ENCODE peak calls at places on chromosomes 11 and 22, in seven cellular contexts. Q is GM23338, C is OCI-LY7, W is coronary artery, E is Calu3, M is fibroblast of lung, V is neural crest cell. X is an unnamed sample.
A peak's percentile ranks its signal among the peaks of the same experiment; 100 is the strongest.

GRCh38 chr11:70913715-70914231 is 338.6 kb downstream of the SHANK2 start:
- DNase-seq in W (no peak), E (peak; percentile 37), Q (peak; percentile 74), C (no peak), V (no peak), M (no peak), X (peak; percentile 14)

GRCh38 chr22:17576475-17576874 is 13.2 kb downstream of the SLC25A18 start:
- DNase-seq in M (peak; percentile 99), V (no peak), Q (peak; percentile 51), C (no peak), W (no peak), E (peak; percentile 34), X (no peak)

GRCh38 chr11:104956528-104956927 is 11.8 kb downstream of the CASP4 start:
- DNase-seq in C (no peak), Q (peak; percentile 9), E (no peak), V (no peak), W (no peak), M (no peak), X (no peak)

GRCh38 chr11:61058583-61059259 is 43.6 kb upstream of the CD5 start:
- DNase-seq in M (no peak), E (no peak), W (peak; percentile 17), V (no peak), Q (no peak), C (no peak), X (no peak)

GRCh38 chr11:134765565-134765964 is 353.5 kb upstream of the B3GAT1 start:
- DNase-seq in E (no peak), W (no peak), C (no peak), Q (no peak), M (no peak), V (no peak), X (no peak)

GRCh38 chr11:7311903-7312302 is 60.2 kb downstream of the SYT9 start:
- DNase-seq in C (no peak), E (no peak), M (no peak), V (no peak), Q (no peak), W (no peak), X (no peak)

GRCh38 chr11:12329797-12330196 is 47.6 kb upstream of the PARVA start:
- DNase-seq in E (no peak), C (no peak), M (peak; percentile 10), W (no peak), Q (no peak), V (no peak), X (no peak)

GRCh38 chr22:31895317-31896133 is 48.8 kb upstream of the YWHAH start:
- DNase-seq in W (no peak), C (no peak), Q (no peak), E (no peak), M (no peak), V (no peak), X (no peak)

GRCh38 chr11:1398506-1399235 is 8.9 kb downstream of the BRSK2 start:
- DNase-seq in C (no peak), E (no peak), Q (no peak), V (no peak), W (no peak), M (no peak), X (no peak)

GRCh38 chr22:20666560-20666959 is 107.4 kb upstream of the SERPIND1 start:
- DNase-seq in V (no peak), W (no peak), C (no peak), E (no peak), Q (no peak), M (no peak), X (no peak)
- TF ChIP-seq CTCF in V (no peak), W (no peak), C (no peak), E (no peak), Q (no peak), M (no peak), X (no peak)

GRCh38 chr11:93849751-93850584 is 450 bp downstream of the VSTM5 start:
- DNase-seq in Q (peak; percentile 66), M (peak; percentile 50), V (no peak), W (no peak), E (peak; percentile 22), C (no peak), X (peak; percentile 46)
- TF ChIP-seq CTCF in Q (peak; percentile 5), M (no peak), V (no peak), W (no peak), E (no peak), C (no peak), X (no peak)

DNA sequence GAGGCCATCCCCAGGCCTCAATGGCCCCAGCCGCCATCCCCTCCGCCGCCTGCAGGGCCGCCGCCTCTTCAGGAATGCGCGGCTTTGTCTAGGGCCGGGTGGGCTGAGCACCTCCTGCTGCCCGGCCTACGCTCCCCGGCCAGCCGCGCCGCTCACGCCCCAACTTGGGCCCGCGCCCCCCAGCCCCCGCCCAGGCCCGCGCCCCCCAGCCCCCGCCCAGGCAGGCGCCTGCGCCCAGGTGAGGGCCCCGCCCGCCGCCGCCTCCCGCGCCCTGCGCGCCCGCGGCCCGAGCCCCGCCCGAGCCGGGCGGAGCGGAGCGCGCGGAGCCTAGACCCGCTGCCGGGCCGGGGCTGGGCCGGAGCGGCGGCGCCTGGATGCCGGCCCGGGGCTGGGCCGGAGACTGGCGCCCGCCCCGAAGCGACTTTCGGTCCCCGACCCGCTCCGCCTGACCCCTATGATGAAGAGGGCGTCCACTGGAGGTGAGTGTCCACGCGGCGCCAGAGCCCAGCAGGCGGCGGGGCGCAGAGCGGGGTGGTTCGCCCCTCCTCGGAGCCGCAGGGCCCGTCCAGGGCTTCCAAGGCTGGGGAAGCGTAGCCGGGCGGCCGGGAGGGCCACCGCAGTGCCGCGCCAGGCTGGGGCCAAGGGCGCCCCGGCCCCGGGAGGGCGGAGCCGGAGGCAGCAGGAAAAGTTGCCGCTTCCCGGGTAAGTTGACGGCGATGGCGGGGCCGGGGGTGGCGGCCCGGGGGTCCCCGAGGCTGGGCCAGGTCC is 34.3 kb upstream of the PRODH start:
- DNase-seq in M (peak; percentile 30), Q (peak; percentile 86), W (no peak), E (peak; percentile 47), C (no peak), V (peak; percentile 56), X (no peak)
- TF ChIP-seq CTCF in M (no peak), Q (peak; percentile 10), W (no peak), E (peak; percentile 30), C (no peak), V (peak; percentile 51), X (no peak)

DNA sequence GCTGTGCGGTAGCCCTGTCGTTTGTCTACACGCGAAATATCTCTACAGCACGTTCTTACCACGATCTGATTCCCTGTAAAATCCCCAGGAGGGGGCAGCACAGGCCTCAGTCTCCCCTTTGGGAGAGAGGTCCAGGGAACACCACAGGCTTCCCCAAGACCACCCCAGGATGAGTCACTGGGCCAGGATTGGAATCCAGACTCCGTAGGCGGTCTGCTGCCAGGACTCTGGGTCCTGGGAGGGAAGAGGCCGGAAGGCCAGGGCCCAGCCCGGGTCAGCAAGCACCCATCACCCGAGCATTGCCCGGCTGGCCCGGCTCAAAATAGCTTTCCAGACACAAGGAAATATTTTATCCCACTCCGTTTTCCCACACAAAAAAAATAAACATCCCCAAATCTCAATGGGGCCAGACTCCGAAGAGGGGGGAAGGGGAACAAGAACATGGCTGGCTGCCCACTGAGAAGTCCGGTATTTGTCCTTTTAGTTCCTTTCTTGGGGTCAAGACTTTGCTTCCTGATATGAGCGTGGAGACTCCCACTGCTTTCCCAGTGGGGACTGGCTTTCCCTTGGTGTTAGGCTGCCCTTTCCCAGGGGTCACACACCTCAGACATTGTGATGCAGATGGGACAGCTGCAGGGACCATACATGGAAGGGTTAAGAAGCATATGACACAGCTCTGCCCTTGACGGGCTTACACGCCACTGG is 91.3 kb downstream of the LRRC32 start:
- DNase-seq in W (peak; percentile 89), M (no peak), E (no peak), Q (peak; percentile 55), C (peak; percentile 41), V (no peak), X (no peak)
- TF ChIP-seq CTCF in W (no peak), M (peak; percentile 42), E (no peak), Q (peak; percentile 70), C (peak; percentile 75), V (no peak), X (peak; percentile 25)

GRCh38 chr22:26796785-26797184 is 139.4 kb downstream of the MIAT start:
- DNase-seq in E (no peak), W (no peak), Q (no peak), V (no peak), C (no peak), M (no peak), X (no peak)

GRCh38 chr22:26800858-26801257 is 143.5 kb downstream of the MIAT start:
- DNase-seq in E (peak; percentile 3), Q (peak; percentile 90), W (no peak), C (no peak), M (peak; percentile 34), V (no peak), X (no peak)

GRCh38 chr22:26798433-26799065 is 141.2 kb downstream of the MIAT start:
- DNase-seq in C (no peak), V (no peak), Q (peak; percentile 45), M (no peak), W (no peak), E (no peak), X (no peak)

GRCh38 chr22:26801449-26801848 is 144.1 kb downstream of the MIAT start:
- DNase-seq in E (no peak), W (no peak), C (no peak), Q (no peak), M (no peak), V (no peak), X (no peak)

GRCh38 chr22:26797910-26798309 is 140.5 kb downstream of the MIAT start:
- DNase-seq in Q (peak; percentile 59), W (no peak), V (peak; percentile 9), E (no peak), M (no peak), C (peak; percentile 22), X (no peak)
- TF ChIP-seq CTCF in Q (peak; percentile 80), W (no peak), V (no peak), E (no peak), M (no peak), C (peak; percentile 68), X (no peak)

DNA sequence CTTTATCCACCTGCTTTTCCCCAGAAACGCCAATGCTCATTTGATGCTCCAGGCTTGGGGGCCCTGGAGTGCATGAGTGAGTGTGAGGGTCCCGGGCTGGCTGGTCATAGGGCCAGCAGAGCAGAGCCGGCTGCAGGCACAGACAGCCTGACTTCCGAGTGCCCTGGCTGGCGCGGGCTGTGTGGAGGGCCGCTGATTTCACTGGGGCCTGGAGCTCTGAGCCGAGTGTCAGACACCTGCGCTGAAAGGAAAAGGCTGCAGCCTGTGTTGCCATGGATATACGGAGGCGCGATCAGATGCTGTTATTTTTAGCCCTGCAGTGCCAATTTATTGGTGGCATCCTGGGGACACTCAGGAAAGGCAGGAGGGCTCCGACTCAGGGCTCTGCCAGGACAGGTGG is 87.6 kb downstream of the ST3GAL4 start:
- DNase-seq in W (no peak), C (peak; percentile 22), E (no peak), Q (no peak), M (no peak), V (no peak), X (peak; percentile 55)
- TF ChIP-seq CTCF in W (no peak), C (no peak), E (no peak), Q (no peak), M (no peak), V (no peak), X (no peak)

GRCh38 chr11:64869571-64870175 is 8.7 kb downstream of the EHD1 start:
- DNase-seq in Q (no peak), C (no peak), E (no peak), M (no peak), V (peak; percentile 45), W (no peak), X (no peak)
- TF ChIP-seq CTCF in Q (peak; percentile 54), C (peak; percentile 79), E (no peak), M (peak; percentile 11), V (peak; percentile 51), W (no peak), X (no peak)